ENCODE peak calls at places on chromosomes 13 and 19, in eight cellular contexts. F, E, Z, X, A, C, K and J are unnamed samples.
A peak's percentile ranks its signal among the peaks of the same experiment; 100 is the strongest.

GRCh38 chr13:94305033-94305432 is 174.4 kb downstream of the DCT start:
- DNase-seq in F (no peak), E (no peak), Z (no peak), X (no peak), A (no peak), C (no peak), K (no peak), J (no peak)

GRCh38 chr19:58154287-58154678 is 3.7 kb upstream of the ZNF329 start:
- DNase-seq in F (peak; percentile 20), E (peak; percentile 92), Z (peak; percentile 55), X (peak; percentile 16), A (peak; percentile 85), C (no peak), K (peak; percentile 35), J (peak; percentile 4)

GRCh38 chr13:112244495-112245177 is 131.5 kb upstream of the SPACA7 start:
- DNase-seq in F (no peak), E (peak; percentile 44), Z (no peak), X (no peak), A (peak; percentile 42), C (no peak), K (no peak), J (no peak)

GRCh38 chr13:106484755-106485193 is 50.7 kb downstream of the EFNB2 start:
- DNase-seq in F (peak; percentile 63), E (no peak), Z (no peak), X (no peak), A (no peak), C (no peak), K (peak; percentile 48), J (no peak)

GRCh38 chr19:13887039-13887438 is 10.1 kb downstream of the NANOS3 start:
- DNase-seq in F (no peak), E (peak; percentile 68), Z (no peak), X (no peak), A (no peak), C (no peak), K (no peak), J (no peak)

GRCh38 chr13:30450066-30450465 is 15.7 kb downstream of the HMGB1 start:
- DNase-seq in F (no peak), E (no peak), Z (no peak), X (no peak), A (no peak), C (no peak), K (no peak), J (no peak)

GRCh38 chr19:6890938-6891337 is 3.6 kb downstream of the ADGRE1 start:
- DNase-seq in F (no peak), E (no peak), Z (no peak), X (no peak), A (no peak), C (no peak), K (no peak), J (no peak)

GRCh38 chr13:27797228-27797624 is 4.9 kb downstream of the GSX1 start:
- DNase-seq in F (no peak), E (no peak), Z (peak; percentile 39), X (peak; percentile 5), A (no peak), C (no peak), K (no peak), J (peak; percentile 22)

GRCh38 chr13:37403776-37404497 is 194.6 kb downstream of the POSTN start:
- DNase-seq in F (no peak), E (no peak), Z (no peak), X (peak; percentile 87), A (no peak), C (no peak), K (no peak), J (no peak)

GRCh38 chr13:71067164-71067815 is 799.7 kb downstream of the DACH1 start:
- DNase-seq in F (no peak), E (no peak), Z (no peak), X (no peak), A (peak; percentile 20), C (no peak), K (no peak), J (no peak)

GRCh38 chr13:112711528-112712265 is 21.9 kb downstream of the ATP11A start:
- DNase-seq in F (no peak), E (peak; percentile 99), Z (peak; percentile 96), X (peak; percentile 88), A (peak; percentile 92), C (no peak), K (peak; percentile 85), J (peak; percentile 99)

GRCh38 chr13:32165791-32166190 is 134.2 kb downstream of the FRY start:
- DNase-seq in F (no peak), E (peak; percentile 31), Z (peak; percentile 74), X (no peak), A (no peak), C (no peak), K (peak; percentile 64), J (peak; percentile 16)

GRCh38 chr19:46283771-46284170 is 13.1 kb upstream of the HIF3A start:
- DNase-seq in F (no peak), E (no peak), Z (no peak), X (no peak), A (no peak), C (no peak), K (peak; percentile 58), J (no peak)
- TF ChIP-seq CTCF in F (no peak), E (no peak), Z (no peak), X (no peak), A (no peak), C (no peak), K (no peak), J (no peak)

DNA sequence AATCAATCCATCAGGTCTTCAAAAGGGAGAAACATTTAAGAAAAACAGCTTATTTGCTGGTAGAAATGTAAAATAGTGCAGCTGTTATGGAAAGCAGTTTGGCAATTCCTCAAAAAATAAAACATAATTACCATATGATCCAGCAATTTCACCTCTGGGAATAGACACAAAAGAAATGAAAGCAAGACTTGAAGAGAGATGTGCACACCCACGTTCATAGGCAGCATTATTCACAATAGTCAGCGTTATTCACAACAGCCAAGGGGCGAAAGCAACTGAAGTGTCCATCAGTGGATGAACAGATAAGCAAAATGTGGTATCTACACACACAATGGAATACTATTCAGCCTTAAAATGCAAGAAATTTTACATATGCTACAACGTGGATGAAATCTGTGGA is 45.1 kb upstream of the DOCK9 start:
- DNase-seq in F (no peak), E (no peak), Z (peak; percentile 47), X (no peak), A (no peak), C (no peak), K (no peak), J (no peak)
- H3K27ac ChIP-seq in F (no peak overlapping the region), E (no peak overlapping the region), Z (peak overlapping the region; percentile 27), X (no peak overlapping the region), A (no peak overlapping the region), C (no peak overlapping the region), K (no peak overlapping the region), J (no peak overlapping the region)

GRCh38 chr19:54436031-54436523 is 12.9 kb upstream of the LENG8 start:
- DNase-seq in F (no peak), E (peak; percentile 76), Z (no peak), X (no peak), A (peak; percentile 59), C (no peak), K (no peak), J (no peak)

GRCh38 chr19:54440641-54441040 is 8.4 kb upstream of the LENG8 start:
- DNase-seq in F (no peak), E (no peak), Z (no peak), X (no peak), A (no peak), C (no peak), K (no peak), J (no peak)

GRCh38 chr19:54436561-54437229 is 12.3 kb upstream of the LENG8 start:
- DNase-seq in F (no peak), E (peak; percentile 71), Z (no peak), X (no peak), A (peak; percentile 44), C (no peak), K (no peak), J (no peak)

GRCh38 chr19:54435551-54436016 is 13.4 kb upstream of the LENG8 start:
- DNase-seq in F (no peak), E (peak; percentile 67), Z (no peak), X (no peak), A (peak; percentile 69), C (no peak), K (no peak), J (no peak)

GRCh38 chr19:54439174-54439851 is 9.7 kb upstream of the LENG8 start:
- DNase-seq in F (peak; percentile 69), E (peak; percentile 82), Z (no peak), X (peak; percentile 52), A (no peak), C (no peak), K (no peak), J (no peak)
- TF ChIP-seq CTCF in F (peak; percentile 56), E (peak; percentile 46), Z (peak; percentile 70), X (peak; percentile 75), A (peak; percentile 37), C (peak; percentile 35), K (peak; percentile 47), J (peak; percentile 17)

GRCh38 chr19:2081873-2082810 is 14.0 kb downstream of the MOB3A start:
- DNase-seq in F (peak; percentile 78), E (peak; percentile 54), Z (no peak), X (no peak), A (peak; percentile 73), C (no peak), K (no peak), J (no peak)
- H3K27ac ChIP-seq in F (peak overlapping the region; percentile 100), E (no peak overlapping the region), Z (no peak overlapping the region), X (no peak overlapping the region), A (no peak overlapping the region), C (peak overlapping the region; percentile 93), K (peak overlapping the region; percentile 66), J (peak overlapping the region; percentile 98)

DNA sequence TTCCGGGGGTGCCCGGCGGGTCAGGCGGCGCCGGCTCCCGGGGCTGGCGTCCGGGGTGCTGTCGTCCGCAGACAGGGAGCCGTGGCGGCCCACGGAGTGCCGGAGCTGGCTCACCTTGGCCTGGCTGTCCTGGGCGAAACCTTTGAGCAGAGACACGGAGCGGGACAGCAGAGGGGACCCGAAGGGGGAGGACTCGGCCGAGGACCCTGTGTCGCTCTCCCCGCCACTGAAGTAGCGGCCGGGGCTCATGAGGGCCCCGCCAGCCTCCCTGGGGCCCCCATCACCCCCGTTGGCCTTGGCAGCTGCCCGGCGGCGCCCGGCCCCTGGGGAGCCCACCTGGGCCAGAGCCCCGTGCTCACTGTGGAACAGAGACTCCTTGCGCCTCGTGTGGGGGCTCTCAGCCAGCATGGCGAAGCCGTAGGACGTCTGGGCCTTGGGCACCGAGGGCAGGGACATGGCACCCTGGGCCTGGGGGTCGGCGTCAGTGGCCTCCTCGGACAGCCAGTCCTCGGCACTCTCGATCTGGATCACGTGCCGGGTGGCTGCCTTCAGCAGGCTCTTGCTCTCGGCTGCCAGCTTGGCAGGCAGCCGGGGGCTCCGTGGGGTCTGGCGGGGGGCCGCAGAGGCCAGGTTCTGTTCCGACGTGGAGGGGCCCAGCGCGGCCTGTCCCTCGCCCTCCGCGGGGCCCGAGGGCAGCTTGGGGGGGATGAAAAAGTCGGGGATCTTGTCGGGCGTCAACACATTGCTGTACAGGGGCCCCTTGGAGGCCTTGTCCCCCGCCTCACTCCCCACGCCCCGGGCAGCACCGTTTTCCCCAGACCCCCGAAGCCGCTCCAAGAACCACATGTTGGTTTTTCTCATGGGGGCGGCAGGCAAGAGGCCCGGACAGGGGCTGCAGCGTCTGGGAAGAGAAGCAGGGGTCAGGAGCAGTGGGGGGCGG is 1.2 kb downstream of the C2CD4C start:
- DNase-seq in F (no peak), E (peak; percentile 83), Z (no peak), X (no peak), A (peak; percentile 62), C (no peak), K (no peak), J (no peak)
- TF ChIP-seq CTCF in F (no peak), E (no peak), Z (no peak), X (no peak), A (no peak), C (no peak), K (no peak), J (no peak)

GRCh38 chr19:41344162-41344561 is 9.6 kb downstream of the TGFB1 start:
- DNase-seq in F (no peak), E (peak; percentile 14), Z (no peak), X (no peak), A (no peak), C (no peak), K (no peak), J (no peak)
- H3K27ac ChIP-seq in F (no peak overlapping the region), E (no peak overlapping the region), Z (no peak overlapping the region), X (no peak overlapping the region), A (no peak overlapping the region), C (no peak overlapping the region), K (no peak overlapping the region), J (no peak overlapping the region)